ENCODE peak calls at places on chromosomes 16 and 17, in ten cellular contexts. J is ascending aorta, C is neural progenitor cell, S is PC-9, R is testis, U is foreskin fibroblast, F is HCT116, W is heart left ventricle, T is gastrocnemius medialis, A is HepG2. Z is an unnamed sample.

GRCh38 chr17:75812096-75813001 is 27.7 kb downstream of the UNK start:
- DNase-seq in J (no peak), C (no peak), S (no peak), R (no peak), U (no peak), F (no peak), W (no peak), T (no peak), A (no peak), Z (no peak)

GRCh38 chr16:67537636-67538591 is 9.3 kb downstream of the RIPOR1 start:
- DNase-seq in J (no peak), C (peak), S (no peak), R (peak), U (peak), F (no peak), W (peak), T (no peak), A (no peak), Z (no peak)

GRCh38 chr17:64146418-64147109 is 16.6 kb upstream of the ERN1 start:
- DNase-seq in J (peak), C (peak), S (peak), R (peak), U (peak), F (no peak), W (peak), T (peak), A (peak), Z (no peak)

GRCh38 chr16:67546761-67547422 is 15.4 kb upstream of the CTCF start:
- DNase-seq in J (no peak), C (peak), S (no peak), R (peak), U (peak), F (peak), W (peak), T (peak), A (peak), Z (peak)

GRCh38 chr16:67847064-67847861 is at the start of gene CENPT:
- DNase-seq in J (no peak), C (peak), S (peak), R (peak), U (peak), F (no peak), W (no peak), T (no peak), A (peak), Z (no peak)

GRCh38 chr17:63881935-63882601 is at the start of gene GH2:
- DNase-seq in J (no peak), C (peak), S (peak), R (peak), U (peak), F (peak), W (peak), T (peak), A (peak), Z (peak)

GRCh38 chr17:19501219-19501618 is 32.4 kb upstream of the SLC47A1 start:
- DNase-seq in J (no peak), C (no peak), S (no peak), R (no peak), U (no peak), F (no peak), W (no peak), T (no peak), A (no peak), Z (no peak)

GRCh38 chr16:397736-398332 is 835 bp downstream of the NME4 start:
- DNase-seq in J (peak), C (peak), S (no peak), R (peak), U (peak), F (peak), W (peak), T (peak), A (peak), Z (peak)

GRCh38 chr17:3955373-3955978 is 8.8 kb downstream of the ATP2A3 start:
- DNase-seq in J (no peak), C (no peak), S (no peak), R (no peak), U (no peak), F (no peak), W (no peak), T (no peak), A (no peak), Z (no peak)

GRCh38 chr17:3968886-3969524 is 4.8 kb upstream of the ATP2A3 start:
- DNase-seq in J (no peak), C (no peak), S (no peak), R (no peak), U (no peak), F (no peak), W (no peak), T (no peak), A (no peak), Z (no peak)

GRCh38 chr16:87854053-87854906 is 15.0 kb downstream of the SLC7A5 start:
- DNase-seq in J (no peak), C (no peak), S (peak), R (peak), U (no peak), F (no peak), W (no peak), T (no peak), A (peak), Z (no peak)

GRCh38 chr16:10576390-10577304 is 3.8 kb downstream of the EMP2 start:
- DNase-seq in J (no peak), C (no peak), S (no peak), R (no peak), U (peak), F (no peak), W (no peak), T (no peak), A (no peak), Z (no peak)

GRCh38 chr16:69040144-69040909 is 65.1 kb upstream of the HAS3 start:
- DNase-seq in J (no peak), C (no peak), S (peak), R (no peak), U (peak), F (peak), W (no peak), T (no peak), A (peak), Z (no peak)

GRCh38 chr16:86924537-86924936 is 346.2 kb downstream of the FOXL1 start:
- DNase-seq in J (no peak), C (no peak), S (no peak), R (no peak), U (peak), F (no peak), W (no peak), T (no peak), A (no peak), Z (no peak)

GRCh38 chr16:16857603-16858283 is 478.8 kb downstream of the NPIPA7 start:
- DNase-seq in J (no peak), C (no peak), S (no peak), R (no peak), U (no peak), F (no peak), W (no peak), T (no peak), A (peak), Z (no peak)

GRCh38 chr17:75346906-75347305 is 57.7 kb upstream of the SLC25A19 start:
- DNase-seq in J (no peak), C (peak), S (no peak), R (no peak), U (peak), F (no peak), W (no peak), T (no peak), A (no peak), Z (no peak)

GRCh38 chr16:48542020-48542473 is 67.9 kb downstream of the N4BP1 start:
- DNase-seq in J (no peak), C (peak), S (no peak), R (peak), U (peak), F (no peak), W (peak), T (peak), A (no peak), Z (no peak)

GRCh38 chr17:73088561-73088960 is 3.9 kb downstream of the SLC39A11 start:
- DNase-seq in J (no peak), C (no peak), S (no peak), R (no peak), U (no peak), F (no peak), W (no peak), T (no peak), A (no peak), Z (no peak)

GRCh38 chr17:76934561-76935320 is 66.5 kb downstream of the MGAT5B start:
- DNase-seq in J (no peak), C (no peak), S (no peak), R (no peak), U (no peak), F (no peak), W (no peak), T (no peak), A (no peak), Z (no peak)

GRCh38 chr17:65332375-65332774 is 195.2 kb downstream of the RGS9 start:
- DNase-seq in J (no peak), C (no peak), S (peak), R (no peak), U (peak), F (peak), W (no peak), T (no peak), A (no peak), Z (no peak)

GRCh38 chr17:14351493-14351892 is 50.6 kb downstream of the HS3ST3B1 start:
- DNase-seq in J (no peak), C (no peak), S (no peak), R (no peak), U (no peak), F (no peak), W (no peak), T (no peak), A (no peak), Z (no peak)

GRCh38 chr17:78934681-78935418 is 9.7 kb upstream of the TIMP2 start:
- DNase-seq in J (no peak), C (no peak), S (no peak), R (no peak), U (peak), F (no peak), W (no peak), T (no peak), A (no peak), Z (no peak)

GRCh38 chr16:1279081-1279944 is 23.4 kb downstream of the TPSD1 start:
- DNase-seq in J (no peak), C (no peak), S (no peak), R (no peak), U (no peak), F (no peak), W (no peak), T (no peak), A (no peak), Z (no peak)

GRCh38 chr17:10610821-10611323 is 46.2 kb downstream of the MYH3 start:
- DNase-seq in J (no peak), C (no peak), S (no peak), R (no peak), U (no peak), F (no peak), W (no peak), T (peak), A (no peak), Z (no peak)

GRCh38 chr16:69179255-69180010 is 7.5 kb upstream of the SNTB2 start:
- DNase-seq in J (no peak), C (no peak), S (peak), R (peak), U (peak), F (no peak), W (peak), T (peak), A (peak), Z (peak)

GRCh38 chr17:70886648-70887047 is 717.3 kb downstream of the KCNJ2 start:
- DNase-seq in J (no peak), C (no peak), S (no peak), R (no peak), U (peak), F (no peak), W (no peak), T (no peak), A (no peak), Z (no peak)

GRCh38 chr17:3594056-3594810 is 15.0 kb downstream of the TRPV1 start:
- DNase-seq in J (no peak), C (no peak), S (no peak), R (peak), U (peak), F (no peak), W (no peak), T (peak), A (no peak), Z (peak)

GRCh38 chr17:57489321-57489720 is 233.0 kb downstream of the MSI2 start:
- DNase-seq in J (no peak), C (no peak), S (peak), R (no peak), U (no peak), F (no peak), W (no peak), T (peak), A (no peak), Z (no peak)
- TF ChIP-seq CTCF in J (no peak), C (no peak), S (no peak), R (no peak), U (no peak), F (no peak), W (no peak), T (no peak), A (no peak), Z (no peak)

DNA sequence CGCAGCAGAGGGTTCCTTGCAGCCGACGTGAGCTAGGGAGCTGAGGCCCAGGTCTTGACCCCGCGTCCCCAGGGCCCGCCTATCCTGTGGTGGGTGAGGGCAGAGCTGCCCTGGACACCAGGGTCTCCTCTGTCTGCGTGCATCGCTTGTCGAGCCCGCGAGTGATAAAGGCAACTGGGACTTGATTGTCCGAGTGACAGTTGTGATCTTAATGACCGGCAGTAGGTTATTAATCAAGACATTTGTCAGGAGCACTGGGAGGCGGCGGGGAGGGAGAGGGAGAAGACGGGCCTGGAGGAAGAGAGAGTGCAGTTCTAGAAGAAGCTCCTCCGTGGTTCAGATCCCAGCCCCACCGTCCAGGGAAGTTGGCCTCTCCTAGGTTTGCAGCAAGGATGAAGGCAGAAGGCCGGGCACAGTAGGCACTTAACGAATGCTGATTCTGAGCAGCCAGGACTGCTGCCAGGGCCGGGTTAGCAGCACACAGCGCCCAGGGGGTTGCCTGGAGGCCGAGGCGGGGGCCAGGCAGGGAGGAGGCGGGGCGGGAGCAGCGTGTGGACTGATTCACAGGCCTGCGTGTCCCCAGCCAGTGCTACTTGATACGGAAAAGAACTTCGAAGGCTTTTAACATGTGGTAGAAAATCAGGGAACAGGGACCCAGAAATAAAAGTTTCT is 11.3 kb upstream of the GSE1 start:
- DNase-seq in J (no peak), C (no peak), S (no peak), R (peak), U (peak), F (no peak), W (peak), T (no peak), A (no peak), Z (no peak)
- H3K4me3 ChIP-seq in J (no peak), C (no peak), S (no peak), R (no peak), U (no peak), F (no peak), W (no peak), T (no peak), A (no peak), Z (no peak)

GRCh38 chr17:81691608-81692007 is 7.8 kb downstream of the HGS start:
- DNase-seq in J (no peak), C (no peak), S (no peak), R (no peak), U (no peak), F (no peak), W (no peak), T (no peak), A (no peak), Z (no peak)

GRCh38 chr17:81691196-81691595 is 7.4 kb downstream of the HGS start:
- DNase-seq in J (no peak), C (no peak), S (no peak), R (no peak), U (no peak), F (no peak), W (no peak), T (no peak), A (no peak), Z (no peak)

GRCh38 chr17:81695801-81696200 is 7.4 kb upstream of the MRPL12 start:
- DNase-seq in J (no peak), C (no peak), S (no peak), R (no peak), U (no peak), F (no peak), W (no peak), T (no peak), A (no peak), Z (no peak)

GRCh38 chr17:81694810-81695209 is 8.4 kb upstream of the MRPL12 start:
- DNase-seq in J (no peak), C (no peak), S (no peak), R (no peak), U (no peak), F (no peak), W (no peak), T (no peak), A (no peak), Z (no peak)

DNA sequence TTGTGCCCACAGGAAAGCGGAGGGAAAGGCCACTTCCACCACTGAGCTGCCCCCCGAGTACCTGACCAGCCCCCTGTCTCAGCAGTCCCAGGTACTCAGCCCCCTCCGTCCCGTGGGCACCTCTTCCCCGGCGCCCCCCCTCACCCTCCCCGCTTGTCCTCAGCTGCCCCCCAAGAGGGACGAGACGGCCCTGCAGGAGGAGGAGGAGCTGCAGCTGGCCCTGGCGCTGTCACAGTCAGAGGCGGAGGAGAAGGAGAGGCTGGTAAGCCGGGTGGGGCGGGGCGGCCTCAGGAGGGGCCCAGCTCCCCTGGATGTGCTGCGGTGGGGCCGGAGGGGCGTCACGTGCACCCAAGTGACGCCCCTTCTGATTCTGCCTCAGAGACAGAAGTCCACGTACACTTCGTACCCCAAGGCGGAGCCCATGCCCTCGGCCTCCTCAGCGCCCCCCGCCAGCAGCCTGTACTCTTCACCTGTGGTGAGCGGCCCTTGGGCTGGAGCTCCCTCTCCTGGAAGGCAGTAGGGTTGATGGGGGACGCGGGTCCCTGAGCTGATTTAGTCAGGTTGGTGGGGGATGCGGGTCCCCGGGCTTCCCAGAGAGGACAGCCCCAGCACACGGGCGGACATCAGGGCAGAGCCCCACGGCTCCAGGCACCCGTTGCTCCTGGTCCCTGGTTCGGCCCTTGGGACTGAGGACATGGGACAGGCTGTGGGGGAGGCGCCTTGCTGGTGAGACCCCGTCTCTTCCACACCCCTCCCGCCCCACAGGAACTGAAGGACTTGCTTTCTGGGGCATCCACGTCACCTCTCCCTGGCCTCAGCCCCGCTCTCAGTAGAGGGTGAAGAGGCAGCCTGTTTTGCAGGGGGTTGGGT is 9.4 kb upstream of the MRPL12 start:
- DNase-seq in J (no peak), C (no peak), S (no peak), R (no peak), U (no peak), F (no peak), W (no peak), T (no peak), A (no peak), Z (no peak)
- TF ChIP-seq CTCF in J (no peak), C (no peak), S (no peak), R (no peak), U (no peak), F (peak), W (no peak), T (no peak), A (peak), Z (no peak)

DNA sequence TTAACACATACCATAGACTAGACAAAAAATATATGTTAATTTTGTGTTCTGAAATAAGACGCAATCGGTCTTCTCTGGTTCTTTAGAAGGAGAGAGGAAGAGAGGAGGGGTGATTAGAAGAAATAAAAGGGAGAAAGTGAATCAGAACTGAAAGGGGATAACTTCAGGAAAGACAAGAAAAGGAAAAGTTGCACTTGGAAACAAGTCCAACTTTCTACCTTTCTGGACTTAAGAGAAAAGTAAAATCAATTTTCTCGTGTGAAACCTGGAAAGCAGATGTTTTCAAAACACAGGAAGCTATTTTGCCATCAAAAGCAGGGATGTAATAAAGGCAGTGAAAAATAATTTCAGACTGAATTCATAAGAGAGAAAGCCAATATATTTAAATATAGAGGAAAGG is 11.9 kb upstream of the ZFHX3 start:
- DNase-seq in J (no peak), C (no peak), S (no peak), R (no peak), U (no peak), F (no peak), W (no peak), T (no peak), A (no peak), Z (no peak)
- H3K4me3 ChIP-seq in J (peak), C (peak), S (peak), R (no peak), U (peak), F (no peak), W (peak), T (peak), A (no peak), Z (peak)

DNA sequence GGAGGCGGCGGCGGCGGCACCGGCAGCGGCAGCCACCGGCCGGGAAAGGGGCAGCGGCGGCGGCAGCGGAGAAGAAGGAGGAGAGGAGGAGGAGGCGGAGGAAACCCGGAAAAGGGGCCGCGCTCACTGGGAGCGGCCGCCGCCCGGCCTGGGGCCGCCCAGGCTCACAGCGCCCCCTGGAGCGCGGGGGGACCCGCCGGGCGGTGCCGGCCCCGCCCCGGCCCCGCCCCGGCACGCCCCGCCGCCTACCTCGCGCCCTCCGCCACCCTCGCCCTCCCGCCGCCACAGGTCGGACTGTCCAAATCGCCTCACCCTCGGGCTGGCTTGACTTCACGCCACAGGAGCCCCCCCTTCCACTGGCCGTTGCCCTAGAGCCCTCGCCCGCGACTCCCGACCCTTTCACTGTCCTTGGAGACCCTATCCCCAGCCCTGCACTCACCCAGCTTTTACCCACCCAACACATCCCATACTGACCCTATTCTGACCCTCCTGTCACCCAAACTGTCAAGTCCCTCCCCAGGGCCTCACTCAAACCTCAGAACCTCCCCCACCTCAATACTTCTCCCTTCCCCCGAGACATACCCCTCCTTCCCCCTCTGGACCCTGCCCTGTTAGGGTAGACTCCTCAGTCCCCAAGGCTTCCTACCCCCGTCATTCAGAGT is at the start of gene CSNK2A2:
- DNase-seq in J (no peak), C (peak), S (no peak), R (peak), U (peak), F (peak), W (peak), T (peak), A (peak), Z (peak)
- TF ChIP-seq CTCF in J (peak), C (no peak), S (no peak), R (peak), U (no peak), F (no peak), W (no peak), T (peak), A (peak), Z (peak)

DNA sequence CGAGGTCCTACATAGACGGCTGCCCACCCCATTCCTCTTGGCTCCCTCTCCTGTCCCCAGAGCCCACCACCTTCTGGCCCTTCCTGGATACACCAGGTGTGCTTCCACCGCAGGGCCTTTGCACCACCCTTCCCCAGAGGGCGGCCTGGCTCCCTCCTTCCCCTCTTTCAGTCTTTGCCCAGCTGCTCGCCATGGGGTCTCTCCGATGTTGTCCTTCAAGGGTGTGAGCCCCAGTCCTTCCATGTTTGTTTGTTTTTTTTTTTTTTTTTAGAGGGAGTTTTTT is 4.1 kb downstream of the RNF213 start:
- DNase-seq in J (no peak), C (no peak), S (no peak), R (no peak), U (no peak), F (no peak), W (no peak), T (no peak), A (no peak), Z (no peak)
- H3K4me3 ChIP-seq in J (no peak), C (no peak), S (no peak), R (no peak), U (no peak), F (no peak), W (peak), T (no peak), A (peak), Z (no peak)

GRCh38 chr17:17590883-17591407 is 563 bp downstream of the PEMT start:
- DNase-seq in J (no peak), C (no peak), S (no peak), R (no peak), U (no peak), F (no peak), W (no peak), T (no peak), A (no peak), Z (peak)
- TF ChIP-seq CTCF in J (no peak), C (no peak), S (no peak), R (no peak), U (no peak), F (no peak), W (no peak), T (no peak), A (no peak), Z (no peak)

Z was measured in HFF-Myc.